ENCODE peak calls at places on chromosomes 13 and 19, in nine cellular contexts. One of them, this sample, is unnamed.

GRCh38 chr13:21957833-21958232 is 287.0 kb downstream of the FGF9 start:
- DNase-seq in HepG2: no peak
- DNase-seq in transverse colon: no peak
- DNase-seq in ovary: no peak
- DNase-seq in A549: no peak
- DNase-seq in upper lobe of left lung: no peak
- DNase-seq in stomach: no peak
- DNase-seq in GM12878: no peak
- DNase-seq in H1: no peak
- DNase-seq in this sample: no peak

GRCh38 chr19:54462072-54462712 is 1.4 kb downstream of the LENG9 start:
- DNase-seq in stomach: peak; percentile 50
- DNase-seq in HepG2: no peak
- DNase-seq in H1: no peak
- DNase-seq in upper lobe of left lung: no peak
- DNase-seq in A549: no peak
- DNase-seq in transverse colon: peak; percentile 37
- DNase-seq in GM12878: no peak
- DNase-seq in ovary: peak; percentile 29
- DNase-seq in this sample: no peak

GRCh38 chr19:389246-389934 is 19.6 kb downstream of the C2CD4C start:
- DNase-seq in HepG2: no peak
- DNase-seq in H1: peak; percentile 43
- DNase-seq in transverse colon: no peak
- DNase-seq in stomach: no peak
- DNase-seq in GM12878: no peak
- DNase-seq in upper lobe of left lung: no peak
- DNase-seq in ovary: no peak
- DNase-seq in A549: no peak
- DNase-seq in this sample: no peak

GRCh38 chr13:42173789-42174343 is 98.1 kb upstream of the AKAP11 start:
- DNase-seq in upper lobe of left lung: no peak
- DNase-seq in HepG2: no peak
- DNase-seq in ovary: no peak
- DNase-seq in GM12878: no peak
- DNase-seq in A549: no peak
- DNase-seq in H1: no peak
- DNase-seq in stomach: no peak
- DNase-seq in transverse colon: no peak
- DNase-seq in this sample: no peak

GRCh38 chr13:101218484-101218883 is 197.8 kb downstream of the NALCN start:
- DNase-seq in upper lobe of left lung: no peak
- DNase-seq in ovary: no peak
- DNase-seq in transverse colon: no peak
- DNase-seq in HepG2: no peak
- DNase-seq in H1: no peak
- DNase-seq in A549: no peak
- DNase-seq in stomach: no peak
- DNase-seq in GM12878: no peak
- DNase-seq in this sample: no peak

GRCh38 chr19:47228168-47228936 is 2.6 kb downstream of the BBC3 start:
- DNase-seq in stomach: peak; percentile 45
- DNase-seq in HepG2: peak; percentile 69
- DNase-seq in H1: peak; percentile 72
- DNase-seq in A549: peak; percentile 71
- DNase-seq in upper lobe of left lung: peak; percentile 95
- DNase-seq in ovary: peak; percentile 52
- DNase-seq in GM12878: no peak
- DNase-seq in transverse colon: peak; percentile 74
- DNase-seq in this sample: peak; percentile 26

GRCh38 chr19:18292460-18292809 is 11.0 kb upstream of the JUND start:
- DNase-seq in HepG2: no peak
- DNase-seq in ovary: no peak
- DNase-seq in stomach: no peak
- DNase-seq in transverse colon: no peak
- DNase-seq in GM12878: no peak
- DNase-seq in H1: peak; percentile 82
- DNase-seq in A549: peak; percentile 30
- DNase-seq in upper lobe of left lung: no peak
- DNase-seq in this sample: no peak

GRCh38 chr19:46442808-46443450 is 14.2 kb upstream of the PNMA8C start:
- DNase-seq in GM12878: no peak
- DNase-seq in H1: no peak
- DNase-seq in upper lobe of left lung: no peak
- DNase-seq in HepG2: no peak
- DNase-seq in A549: peak; percentile 61
- DNase-seq in stomach: peak; percentile 55
- DNase-seq in ovary: peak; percentile 67
- DNase-seq in transverse colon: no peak
- DNase-seq in this sample: no peak

GRCh38 chr13:27973956-27974662 is 5.0 kb upstream of the CDX2 start:
- DNase-seq in transverse colon: no peak
- DNase-seq in GM12878: no peak
- DNase-seq in upper lobe of left lung: no peak
- DNase-seq in HepG2: no peak
- DNase-seq in ovary: no peak
- DNase-seq in A549: no peak
- DNase-seq in H1: no peak
- DNase-seq in stomach: peak; percentile 11
- DNase-seq in this sample: no peak

GRCh38 chr19:5961969-5962945 is 15.7 kb downstream of the RANBP3 start:
- DNase-seq in H1: no peak
- DNase-seq in GM12878: no peak
- DNase-seq in upper lobe of left lung: peak; percentile 78
- DNase-seq in transverse colon: peak; percentile 75
- DNase-seq in HepG2: peak; percentile 98
- DNase-seq in A549: no peak
- DNase-seq in ovary: no peak
- DNase-seq in stomach: peak; percentile 76
- DNase-seq in this sample: no peak

GRCh38 chr19:4553092-4553695 is 6.3 kb downstream of the SEMA6B start:
- DNase-seq in transverse colon: no peak
- DNase-seq in GM12878: no peak
- DNase-seq in ovary: no peak
- DNase-seq in A549: no peak
- DNase-seq in stomach: no peak
- DNase-seq in upper lobe of left lung: no peak
- DNase-seq in H1: no peak
- DNase-seq in HepG2: no peak
- DNase-seq in this sample: no peak

GRCh38 chr13:62320129-62320724 is 904.6 kb upstream of the PCDH20 start:
- DNase-seq in H1: no peak
- DNase-seq in ovary: no peak
- DNase-seq in stomach: no peak
- DNase-seq in upper lobe of left lung: no peak
- DNase-seq in A549: peak; percentile 1
- DNase-seq in HepG2: peak; percentile 22
- DNase-seq in GM12878: peak; percentile 36
- DNase-seq in transverse colon: no peak
- DNase-seq in this sample: peak; percentile 1

GRCh38 chr19:33404916-33405315 is 31.4 kb downstream of the CEBPG start:
- DNase-seq in H1: no peak
- DNase-seq in ovary: no peak
- DNase-seq in GM12878: no peak
- DNase-seq in upper lobe of left lung: peak; percentile 55
- DNase-seq in transverse colon: peak; percentile 6
- DNase-seq in stomach: no peak
- DNase-seq in A549: no peak
- DNase-seq in HepG2: no peak
- DNase-seq in this sample: no peak

GRCh38 chr13:91398413-91399188 is at the start of gene GPC5:
- DNase-seq in A549: peak; percentile 29
- DNase-seq in transverse colon: peak; percentile 85
- DNase-seq in stomach: peak; percentile 80
- DNase-seq in H1: peak; percentile 92
- DNase-seq in GM12878: no peak
- DNase-seq in upper lobe of left lung: peak; percentile 97
- DNase-seq in HepG2: peak; percentile 15
- DNase-seq in ovary: peak; percentile 36
- DNase-seq in this sample: peak; percentile 100

GRCh38 chr19:50242586-50242985 is 39.2 kb downstream of the MYH14 start:
- DNase-seq in ovary: no peak
- DNase-seq in HepG2: no peak
- DNase-seq in GM12878: peak; percentile 35
- DNase-seq in A549: no peak
- DNase-seq in transverse colon: no peak
- DNase-seq in upper lobe of left lung: no peak
- DNase-seq in stomach: no peak
- DNase-seq in H1: no peak
- DNase-seq in this sample: no peak
- TF ChIP-seq EP300 in ovary: no peak
- TF ChIP-seq EP300 in HepG2: no peak
- TF ChIP-seq EP300 in GM12878: no peak
- TF ChIP-seq EP300 in A549: no peak
- TF ChIP-seq EP300 in transverse colon: no peak
- TF ChIP-seq EP300 in upper lobe of left lung: no peak
- TF ChIP-seq EP300 in stomach: no peak
- TF ChIP-seq EP300 in H1: no peak
- TF ChIP-seq EP300 in this sample: no peak

DNA sequence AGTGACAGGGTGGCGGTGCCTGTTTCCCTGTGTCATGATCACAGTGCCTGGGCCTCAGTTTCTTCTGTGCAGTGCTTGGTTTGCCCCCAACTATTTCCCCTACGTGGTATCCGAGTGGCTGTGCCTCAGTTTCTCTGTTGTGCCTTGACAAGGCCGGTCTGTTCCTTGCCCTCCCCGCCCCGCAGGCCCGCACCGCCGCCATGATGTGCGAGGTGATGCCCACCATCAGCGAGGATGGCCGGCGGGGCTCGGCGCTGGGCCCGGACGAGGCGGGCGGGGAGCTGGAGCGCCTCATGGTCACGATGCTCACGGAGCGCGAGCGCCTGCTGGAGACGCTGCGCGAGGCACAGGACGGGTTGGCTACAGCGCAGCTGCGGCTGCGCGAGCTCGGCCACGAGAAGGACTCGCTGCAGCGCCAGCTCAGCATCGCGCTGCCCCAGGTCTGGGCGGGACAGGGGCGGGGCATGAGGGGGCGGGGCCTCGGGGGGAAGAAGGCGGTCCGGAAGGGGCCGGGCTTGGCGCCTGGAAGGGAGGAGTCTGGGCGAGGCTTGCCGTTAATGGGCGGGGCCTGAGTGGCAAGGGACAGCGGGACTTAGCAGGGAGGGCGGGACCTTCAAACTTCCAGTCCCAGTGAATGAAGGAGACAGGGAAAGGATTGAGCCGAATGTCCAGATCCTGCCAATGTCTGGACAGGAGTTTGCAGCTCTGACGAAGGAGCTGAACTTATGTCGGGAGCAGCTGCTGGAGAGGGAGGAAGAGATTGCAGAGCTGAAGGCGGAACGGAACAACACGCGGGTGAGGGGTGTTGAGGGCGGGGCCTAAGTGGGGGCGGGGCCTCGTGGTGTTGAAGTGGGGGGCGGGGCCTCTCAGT is 8.6 kb downstream of the PPFIA3 start:
- DNase-seq in transverse colon: peak; percentile 98
- DNase-seq in upper lobe of left lung: peak; percentile 98
- DNase-seq in ovary: peak; percentile 95
- DNase-seq in A549: peak; percentile 99
- DNase-seq in GM12878: peak; percentile 83
- DNase-seq in stomach: peak; percentile 97
- DNase-seq in HepG2: peak; percentile 93
- DNase-seq in H1: peak; percentile 97
- DNase-seq in this sample: peak; percentile 96
- TF ChIP-seq EP300 in transverse colon: no peak
- TF ChIP-seq EP300 in upper lobe of left lung: no peak
- TF ChIP-seq EP300 in ovary: no peak
- TF ChIP-seq EP300 in A549: no peak
- TF ChIP-seq EP300 in GM12878: no peak
- TF ChIP-seq EP300 in stomach: no peak
- TF ChIP-seq EP300 in HepG2: peak; percentile 79
- TF ChIP-seq EP300 in H1: no peak
- TF ChIP-seq EP300 in this sample: no peak

DNA sequence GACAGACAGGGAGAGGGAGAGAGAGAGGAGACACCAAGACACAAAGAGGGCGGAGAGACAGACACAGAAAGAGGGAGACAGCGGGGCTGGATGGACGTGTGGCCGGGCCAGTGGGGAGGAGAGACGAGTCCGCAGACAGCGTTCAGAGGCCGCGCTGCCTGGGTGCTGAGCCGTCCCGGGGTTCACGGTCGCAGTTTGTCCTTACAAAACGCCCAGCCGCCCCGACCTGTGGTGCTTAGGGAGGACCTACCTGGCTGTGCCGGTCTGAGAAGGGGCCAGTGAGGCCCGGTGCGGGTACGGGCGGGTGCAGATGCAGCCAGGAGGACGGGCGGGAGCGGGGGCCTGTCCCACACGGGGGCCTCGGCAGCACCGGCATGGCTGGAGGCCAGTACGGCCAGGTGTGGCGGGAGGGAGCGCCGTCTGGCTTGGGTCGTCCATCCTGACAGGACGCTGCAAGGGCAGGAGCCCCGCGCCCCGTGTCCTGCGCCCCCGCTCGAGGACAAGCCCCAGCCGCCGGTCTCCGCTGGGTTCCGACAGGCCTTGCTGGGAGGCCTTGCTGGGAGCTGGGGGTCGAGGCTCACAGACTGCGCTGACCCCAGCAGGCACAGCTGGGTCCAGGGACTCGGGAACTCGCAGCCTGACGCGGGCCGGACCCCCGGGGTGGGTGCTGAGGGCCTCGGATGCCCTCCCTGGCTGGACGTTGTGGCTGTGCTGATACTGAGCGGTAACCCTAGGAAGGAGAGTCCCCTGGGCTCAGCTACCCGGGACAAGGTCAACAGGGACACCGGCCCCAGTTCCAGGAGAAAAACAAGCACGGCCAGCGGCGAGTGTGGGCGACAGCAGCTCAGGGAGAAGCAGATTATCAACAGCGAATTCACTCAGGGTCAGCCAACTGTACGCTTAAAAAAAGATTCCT is 5.3 kb upstream of the PROZ start:
- DNase-seq in A549: no peak
- DNase-seq in transverse colon: peak; percentile 42
- DNase-seq in HepG2: peak; percentile 36
- DNase-seq in GM12878: no peak
- DNase-seq in H1: peak; percentile 81
- DNase-seq in ovary: peak; percentile 58
- DNase-seq in stomach: peak; percentile 49
- DNase-seq in upper lobe of left lung: peak; percentile 89
- DNase-seq in this sample: peak; percentile 32
- TF ChIP-seq EP300 in A549: no peak
- TF ChIP-seq EP300 in transverse colon: no peak
- TF ChIP-seq EP300 in HepG2: no peak
- TF ChIP-seq EP300 in GM12878: no peak
- TF ChIP-seq EP300 in H1: no peak
- TF ChIP-seq EP300 in ovary: no peak
- TF ChIP-seq EP300 in stomach: no peak
- TF ChIP-seq EP300 in upper lobe of left lung: no peak
- TF ChIP-seq EP300 in this sample: no peak

DNA sequence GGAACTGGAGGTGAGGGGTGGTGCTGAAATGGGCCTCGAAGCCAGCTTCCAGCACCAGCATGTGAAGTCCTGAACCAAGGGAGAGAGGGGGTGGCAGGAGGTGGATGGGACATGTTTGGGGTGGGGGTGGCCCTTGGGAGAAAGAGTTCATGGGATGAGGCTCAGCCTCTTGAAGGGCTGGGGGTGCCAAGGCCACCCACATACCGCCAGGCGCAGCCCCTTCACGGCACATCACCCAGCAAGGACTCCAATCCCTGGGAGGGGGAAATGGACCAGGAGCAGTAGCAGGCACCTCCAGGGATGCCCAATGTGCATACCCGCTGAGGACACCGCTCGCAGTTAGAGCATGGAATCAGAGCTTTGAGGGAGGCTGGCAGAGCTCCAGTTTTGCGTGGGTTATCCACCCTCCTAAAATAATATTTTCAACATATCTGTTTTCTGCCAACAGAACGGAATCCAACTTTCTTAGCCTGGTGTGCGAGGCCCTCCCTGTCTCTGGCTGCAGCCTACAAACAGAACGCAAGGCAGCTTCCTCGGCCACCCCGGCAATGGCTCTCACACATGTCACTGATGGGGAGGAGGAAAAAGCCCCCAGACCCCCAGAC is 140.5 kb upstream of the VSTM2B start:
- DNase-seq in H1: no peak
- DNase-seq in ovary: no peak
- DNase-seq in transverse colon: no peak
- DNase-seq in upper lobe of left lung: peak; percentile 46
- DNase-seq in stomach: no peak
- DNase-seq in HepG2: no peak
- DNase-seq in GM12878: no peak
- DNase-seq in A549: no peak
- DNase-seq in this sample: no peak
- TF ChIP-seq EP300 in H1: no peak
- TF ChIP-seq EP300 in ovary: no peak
- TF ChIP-seq EP300 in transverse colon: no peak
- TF ChIP-seq EP300 in upper lobe of left lung: no peak
- TF ChIP-seq EP300 in stomach: no peak
- TF ChIP-seq EP300 in HepG2: no peak
- TF ChIP-seq EP300 in GM12878: no peak
- TF ChIP-seq EP300 in A549: no peak
- TF ChIP-seq EP300 in this sample: no peak

This sample was measured in K562.